ENCODE peak calls at places on chromosomes 12 and 14, in five cellular contexts. W is stomach, T is tibial artery, V is thyroid gland, B is right cardiac atrium. D is an unnamed sample.

GRCh38 chr12:54759751-54760150 is 94.6 kb upstream of the MUCL1 start:
- DNase-seq in W (no peak), V (no peak), B (no peak), T (no peak), D (no peak)

GRCh38 chr12:76586764-76587395 is 27.3 kb upstream of the OSBPL8 start:
- DNase-seq in W (no peak), V (no peak), B (no peak), T (no peak), D (no peak)

GRCh38 chr12:92541024-92541423 is 161.8 kb upstream of the PLEKHG7 start:
- DNase-seq in T (no peak), V (no peak), W (no peak), B (no peak), D (no peak)

GRCh38 chr14:35333797-35334743 is 41.9 kb downstream of the PSMA6 start:
- DNase-seq in W (no peak), V (no peak), T (no peak), B (no peak), D (no peak)

GRCh38 chr14:53955671-53956426 is 776 bp downstream of the BMP4 start:
- DNase-seq in B (peak; percentile 89), V (peak; percentile 61), T (peak; percentile 88), W (peak; percentile 70), D (no peak)

GRCh38 chr12:19978193-19978592 is 390.1 kb upstream of the PDE3A start:
- DNase-seq in W (no peak), V (no peak), B (no peak), T (no peak), D (no peak)

GRCh38 chr12:12452326-12452725 is 95.4 kb downstream of the BORCS5 start:
- DNase-seq in V (no peak), B (no peak), T (no peak), W (no peak), D (no peak)

GRCh38 chr14:77133718-77134338 is 7.8 kb downstream of the ZDHHC22 start:
- DNase-seq in B (peak; percentile 75), W (no peak), T (peak; percentile 59), V (peak; percentile 57), D (no peak)

GRCh38 chr14:101843665-101844064 is 82.2 kb downstream of the PPP2R5C start:
- DNase-seq in V (no peak), T (no peak), B (no peak), W (no peak), D (no peak)

GRCh38 chr12:8907513-8907912 is 6.8 kb upstream of the PHC1 start:
- DNase-seq in W (no peak), V (no peak), T (no peak), B (no peak), D (no peak)

GRCh38 chr12:124505001-124505818 is 62.2 kb downstream of the NCOR2 start:
- DNase-seq in V (no peak), W (no peak), T (no peak), B (no peak), D (no peak)

GRCh38 chr12:6037459-6037858 is 87.0 kb downstream of the VWF start:
- DNase-seq in W (no peak), T (no peak), B (no peak), V (no peak), D (no peak)

DNA sequence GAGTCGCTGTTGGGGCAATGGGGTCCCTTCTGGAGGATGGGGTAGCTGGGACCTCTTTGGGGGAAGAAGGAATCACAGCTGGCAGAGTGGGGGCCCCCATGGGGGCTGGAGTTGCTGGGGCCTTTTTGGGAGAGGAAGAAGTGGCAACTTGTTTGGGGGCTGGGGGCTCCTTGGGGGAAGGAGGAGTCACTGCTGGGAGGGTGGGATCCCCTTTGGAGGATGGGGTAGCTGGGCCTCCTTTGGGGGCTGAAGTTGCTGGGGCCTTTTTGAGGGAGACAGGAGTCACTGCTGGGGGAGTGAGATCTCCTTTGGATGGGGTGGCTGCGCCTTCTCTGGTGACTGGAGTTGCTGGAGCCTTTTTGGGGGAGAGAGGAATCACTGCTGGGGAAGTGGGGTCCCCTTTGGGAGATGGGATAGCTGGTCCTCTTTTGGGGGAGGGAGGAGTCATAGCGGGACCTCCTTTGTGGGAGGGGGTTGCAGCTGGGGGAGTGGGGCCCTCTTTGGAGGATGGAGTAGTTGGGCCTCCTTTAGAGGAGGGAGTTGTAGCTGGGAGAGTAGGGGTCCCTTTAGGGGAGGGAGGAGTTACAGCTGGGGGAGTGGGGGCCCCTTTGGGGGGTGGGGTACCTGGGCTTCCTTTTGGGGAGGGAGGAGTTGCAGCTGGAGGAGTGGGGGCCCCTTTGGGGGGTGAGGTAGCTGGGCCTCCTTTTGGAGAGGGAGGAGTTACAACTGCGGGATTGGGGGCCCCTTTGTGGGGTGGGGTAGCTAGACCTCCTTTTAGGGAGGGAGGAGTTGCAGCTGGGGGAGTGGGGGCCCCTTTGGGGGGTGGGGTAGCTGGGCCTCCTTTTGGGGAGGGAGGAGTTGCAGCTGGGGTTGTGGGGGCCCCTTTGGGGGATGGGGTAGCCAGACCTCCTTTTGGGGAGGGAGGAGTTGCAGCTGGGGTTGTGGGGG is 7.9 kb downstream of the NACA start:
- DNase-seq in T (peak; percentile 48), B (no peak), W (no peak), V (no peak), D (no peak)
- H3K4me1 ChIP-seq in T (peaks cover 43% of the 10 kb centered on the region), B (peaks cover 37% of the 10 kb centered on the region), W (peaks cover 62% of the 10 kb centered on the region), V (peaks cover 37% of the 10 kb centered on the region), D (peaks cover 76% of the 10 kb centered on the region)

DNA sequence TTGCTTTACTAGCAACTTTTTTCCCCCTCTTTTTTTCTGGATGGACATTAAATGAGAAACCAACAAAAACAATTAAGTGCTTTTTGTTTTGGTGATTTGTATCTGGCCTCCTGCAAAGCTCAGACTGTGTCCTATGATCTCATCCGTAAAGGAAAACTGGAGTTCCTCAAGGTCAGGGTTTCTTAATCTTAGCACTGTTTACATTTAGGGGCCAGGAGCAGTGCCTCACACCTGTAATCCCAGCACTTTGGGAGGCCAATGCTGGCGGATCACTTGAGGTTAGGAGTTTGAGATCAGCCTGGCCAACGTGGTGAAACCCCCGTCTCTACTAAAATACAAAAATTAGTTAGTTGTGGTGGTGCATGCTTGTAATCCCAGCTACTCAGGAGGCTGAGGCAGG is 28.0 kb downstream of the ENTPD5 start:
- DNase-seq in B (no peak), T (no peak), V (no peak), W (no peak), D (no peak)
- H3K4me1 ChIP-seq in B (no peaks in the 10 kb centered on the region), T (no peaks in the 10 kb centered on the region), V (no peaks in the 10 kb centered on the region), W (no peaks in the 10 kb centered on the region), D (no peaks in the 10 kb centered on the region)

GRCh38 chr14:51552275-51552674 is 99.4 kb upstream of the FRMD6 start:
- DNase-seq in W (no peak), B (no peak), T (no peak), V (peak; percentile 88), D (no peak)
- H3K4me1 ChIP-seq in W (no peaks in the 10 kb centered on the region), B (no peaks in the 10 kb centered on the region), T (peaks cover 8% of the 10 kb centered on the region), V (peaks cover 11% of the 10 kb centered on the region), D (peaks cover 7% of the 10 kb centered on the region)

GRCh38 chr14:89409961-89410360 is 7.1 kb downstream of the FOXN3 start:
- DNase-seq in T (no peak), B (no peak), W (no peak), V (no peak), D (no peak)

GRCh38 chr14:89408907-89409675 is 7.9 kb downstream of the FOXN3 start:
- DNase-seq in W (no peak), T (peak; percentile 55), B (no peak), V (no peak), D (no peak)

GRCh38 chr14:89405712-89406111 is 11.3 kb downstream of the FOXN3 start:
- DNase-seq in W (no peak), B (no peak), V (no peak), T (no peak), D (no peak)

GRCh38 chr14:89407856-89408255 is 9.2 kb downstream of the FOXN3 start:
- DNase-seq in B (no peak), T (no peak), W (no peak), V (no peak), D (no peak)

DNA sequence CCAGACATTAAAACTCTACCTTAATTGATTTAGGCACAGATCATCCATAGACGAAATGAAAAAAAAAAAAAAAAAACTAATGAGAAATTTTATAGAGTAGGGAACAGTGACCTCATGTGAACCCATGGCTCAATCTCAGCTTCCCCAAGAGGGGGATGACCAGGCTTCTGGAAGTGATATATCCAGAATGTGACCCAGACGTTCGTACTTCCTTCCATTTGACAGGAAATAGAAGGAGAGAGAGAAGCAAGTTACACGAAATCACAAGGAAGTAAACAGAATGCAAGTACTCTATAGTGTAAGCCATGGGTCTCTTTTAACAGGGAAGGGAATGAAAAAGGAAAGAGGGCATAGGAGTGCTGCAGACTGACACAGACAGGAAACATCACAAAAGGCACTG is 10.1 kb downstream of the FOXN3 start:
- DNase-seq in V (no peak), B (no peak), W (no peak), T (no peak), D (no peak)
- H3K4me1 ChIP-seq in V (peaks cover 4% of the 10 kb centered on the region), B (peaks cover 20% of the 10 kb centered on the region), W (peaks cover 43% of the 10 kb centered on the region), T (peaks cover 44% of the 10 kb centered on the region), D (peaks cover 66% of the 10 kb centered on the region)

DNA sequence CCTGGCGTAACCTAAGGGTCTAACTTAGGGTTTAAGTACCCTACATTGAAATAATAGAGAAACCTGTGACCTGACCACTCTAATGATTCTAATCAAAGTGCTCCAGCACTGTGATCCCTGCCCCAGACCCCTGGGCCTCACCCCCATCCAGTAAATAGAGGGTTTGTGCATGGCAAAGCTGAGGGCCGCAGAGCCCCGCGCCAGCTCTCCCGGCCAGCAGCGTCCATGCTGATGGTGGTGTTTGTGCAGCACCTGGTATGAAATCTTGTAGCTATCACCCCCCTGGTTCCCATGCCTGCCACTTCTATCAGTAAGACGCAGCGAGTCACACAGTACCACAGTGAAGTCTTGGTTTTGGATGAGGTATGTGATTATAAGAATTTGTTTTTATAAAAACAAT is 156.1 kb downstream of the CACNA1C start:
- DNase-seq in T (no peak), V (no peak), B (no peak), W (no peak), D (no peak)
- H3K4me1 ChIP-seq in T (peaks cover 11% of the 10 kb centered on the region), V (no peaks in the 10 kb centered on the region), B (peaks cover 3% of the 10 kb centered on the region), W (no peaks in the 10 kb centered on the region), D (peaks cover 60% of the 10 kb centered on the region)

GRCh38 chr14:91225025-91225424 is 19.5 kb downstream of the GPR68 start:
- DNase-seq in B (no peak), T (no peak), W (no peak), V (peak; percentile 44), D (no peak)
- H3K4me1 ChIP-seq in B (peaks cover 7% of the 10 kb centered on the region), T (no peaks in the 10 kb centered on the region), W (peaks cover 8% of the 10 kb centered on the region), V (peaks cover 3% of the 10 kb centered on the region), D (peaks cover 8% of the 10 kb centered on the region)

GRCh38 chr14:70901218-70901772 is 6.0 kb upstream of the PCNX1 start:
- DNase-seq in T (no peak), B (no peak), V (no peak), W (no peak), D (no peak)
- H3K4me1 ChIP-seq in T (peaks cover 23% of the 10 kb centered on the region), B (peaks cover 8% of the 10 kb centered on the region), V (peaks cover 2% of the 10 kb centered on the region), W (peaks cover 11% of the 10 kb centered on the region), D (peaks cover 28% of the 10 kb centered on the region)